ENCODE peak calls at places on chromosomes 12 and 14, in six cellular contexts. One of them, this sample, is unnamed.

GRCh38 chr12:57134949-57135348 is 6.7 kb downstream of the LRP1 start:
- DNase-seq in HCT116: no peak
- DNase-seq in left ventricle myocardium inferior: no peak
- DNase-seq in ascending aorta: no peak
- DNase-seq in mesendoderm: no peak
- DNase-seq in GM23248: peak; percentile 52
- DNase-seq in this sample: no peak

GRCh38 chr12:60191271-60191670 is 595.4 kb downstream of the SLC16A7 start:
- DNase-seq in HCT116: no peak
- DNase-seq in left ventricle myocardium inferior: no peak
- DNase-seq in ascending aorta: no peak
- DNase-seq in mesendoderm: no peak
- DNase-seq in GM23248: no peak
- DNase-seq in this sample: no peak

GRCh38 chr12:124738636-124739467 is 124.8 kb downstream of the SCARB1 start:
- DNase-seq in HCT116: no peak
- DNase-seq in left ventricle myocardium inferior: no peak
- DNase-seq in ascending aorta: no peak
- DNase-seq in mesendoderm: no peak
- DNase-seq in GM23248: no peak
- DNase-seq in this sample: no peak

GRCh38 chr12:76250256-76250655 is 98.0 kb downstream of the BBS10 start:
- DNase-seq in HCT116: no peak
- DNase-seq in left ventricle myocardium inferior: no peak
- DNase-seq in ascending aorta: no peak
- DNase-seq in mesendoderm: peak; percentile 45
- DNase-seq in GM23248: peak; percentile 64
- DNase-seq in this sample: no peak

GRCh38 chr12:124767075-124767821 is 96.4 kb downstream of the SCARB1 start:
- DNase-seq in HCT116: no peak
- DNase-seq in left ventricle myocardium inferior: peak; percentile 85
- DNase-seq in ascending aorta: no peak
- DNase-seq in mesendoderm: peak; percentile 72
- DNase-seq in GM23248: peak; percentile 66
- DNase-seq in this sample: peak; percentile 87

GRCh38 chr12:100987552-100988277 is 193.1 kb downstream of the ANO4 start:
- DNase-seq in HCT116: peak; percentile 19
- DNase-seq in left ventricle myocardium inferior: no peak
- DNase-seq in ascending aorta: no peak
- DNase-seq in mesendoderm: peak; percentile 91
- DNase-seq in GM23248: peak; percentile 93
- DNase-seq in this sample: peak; percentile 40

GRCh38 chr12:115570271-115570777 is 707.2 kb downstream of the MED13L start:
- DNase-seq in HCT116: no peak
- DNase-seq in left ventricle myocardium inferior: no peak
- DNase-seq in ascending aorta: no peak
- DNase-seq in mesendoderm: no peak
- DNase-seq in GM23248: no peak
- DNase-seq in this sample: no peak

GRCh38 chr14:32075636-32076277 is 1.3 kb upstream of the ARHGAP5 start:
- DNase-seq in HCT116: no peak
- DNase-seq in left ventricle myocardium inferior: peak; percentile 53
- DNase-seq in ascending aorta: peak; percentile 14
- DNase-seq in mesendoderm: peak; percentile 29
- DNase-seq in GM23248: peak; percentile 87
- DNase-seq in this sample: peak; percentile 51

GRCh38 chr14:34981743-34982420 is 910 bp upstream of the SRP54 start:
- DNase-seq in HCT116: peak; percentile 26
- DNase-seq in left ventricle myocardium inferior: no peak
- DNase-seq in ascending aorta: no peak
- DNase-seq in mesendoderm: peak; percentile 74
- DNase-seq in GM23248: peak; percentile 73
- DNase-seq in this sample: peak; percentile 32

GRCh38 chr12:101698782-101699347 is 1.4 kb downstream of the CHPT1 start:
- DNase-seq in HCT116: no peak
- DNase-seq in left ventricle myocardium inferior: no peak
- DNase-seq in ascending aorta: no peak
- DNase-seq in mesendoderm: peak; percentile 18
- DNase-seq in GM23248: peak; percentile 39
- DNase-seq in this sample: no peak

GRCh38 chr14:100445436-100446088 is 122.4 kb downstream of the SLC25A47 start:
- DNase-seq in HCT116: no peak
- DNase-seq in left ventricle myocardium inferior: no peak
- DNase-seq in ascending aorta: no peak
- DNase-seq in mesendoderm: no peak
- DNase-seq in GM23248: peak; percentile 33
- DNase-seq in this sample: no peak

GRCh38 chr12:94149781-94150482 is 1.6 kb downstream of the PLXNC1 start:
- DNase-seq in HCT116: no peak
- DNase-seq in left ventricle myocardium inferior: peak; percentile 34
- DNase-seq in ascending aorta: no peak
- DNase-seq in mesendoderm: peak; percentile 72
- DNase-seq in GM23248: peak; percentile 41
- DNase-seq in this sample: peak; percentile 65

GRCh38 chr12:48960834-48961233 is 3.5 kb upstream of the ARF3 start:
- DNase-seq in HCT116: no peak
- DNase-seq in left ventricle myocardium inferior: no peak
- DNase-seq in ascending aorta: no peak
- DNase-seq in mesendoderm: no peak
- DNase-seq in GM23248: no peak
- DNase-seq in this sample: no peak

GRCh38 chr12:17076335-17076734 is 470.4 kb upstream of the LMO3 start:
- DNase-seq in HCT116: no peak
- DNase-seq in left ventricle myocardium inferior: no peak
- DNase-seq in ascending aorta: no peak
- DNase-seq in mesendoderm: peak; percentile 42
- DNase-seq in GM23248: no peak
- DNase-seq in this sample: peak; percentile 42

GRCh38 chr12:109998241-109998903 is 858 bp upstream of the ANKRD13A start:
- DNase-seq in HCT116: no peak
- DNase-seq in left ventricle myocardium inferior: no peak
- DNase-seq in ascending aorta: no peak
- DNase-seq in mesendoderm: no peak
- DNase-seq in GM23248: peak; percentile 54
- DNase-seq in this sample: no peak

GRCh38 chr12:93990832-93991748 is 157.3 kb upstream of the PLXNC1 start:
- DNase-seq in HCT116: no peak
- DNase-seq in left ventricle myocardium inferior: peak; percentile 39
- DNase-seq in ascending aorta: no peak
- DNase-seq in mesendoderm: peak; percentile 92
- DNase-seq in GM23248: peak; percentile 86
- DNase-seq in this sample: peak; percentile 59

GRCh38 chr12:108196921-108197320 is 67.8 kb downstream of the WSCD2 start:
- DNase-seq in HCT116: no peak
- DNase-seq in left ventricle myocardium inferior: no peak
- DNase-seq in ascending aorta: no peak
- DNase-seq in mesendoderm: no peak
- DNase-seq in GM23248: no peak
- DNase-seq in this sample: no peak

GRCh38 chr14:89719371-89720075 is 235.0 kb downstream of the EFCAB11 start:
- DNase-seq in HCT116: no peak
- DNase-seq in left ventricle myocardium inferior: no peak
- DNase-seq in ascending aorta: no peak
- DNase-seq in mesendoderm: no peak
- DNase-seq in GM23248: no peak
- DNase-seq in this sample: no peak

GRCh38 chr12:94098466-94098865 is 49.9 kb upstream of the PLXNC1 start:
- DNase-seq in HCT116: no peak
- DNase-seq in left ventricle myocardium inferior: no peak
- DNase-seq in ascending aorta: no peak
- DNase-seq in mesendoderm: peak; percentile 93
- DNase-seq in GM23248: peak; percentile 82
- DNase-seq in this sample: no peak

GRCh38 chr14:103065861-103066260 is 8.5 kb upstream of the CDC42BPB start:
- DNase-seq in HCT116: no peak
- DNase-seq in left ventricle myocardium inferior: no peak
- DNase-seq in ascending aorta: no peak
- DNase-seq in mesendoderm: no peak
- DNase-seq in GM23248: no peak
- DNase-seq in this sample: no peak

GRCh38 chr14:91835920-91836843 is 31.2 kb downstream of the TC2N start:
- DNase-seq in HCT116: peak; percentile 56
- DNase-seq in left ventricle myocardium inferior: peak; percentile 62
- DNase-seq in ascending aorta: peak; percentile 39
- DNase-seq in mesendoderm: peak; percentile 93
- DNase-seq in GM23248: peak; percentile 20
- DNase-seq in this sample: peak; percentile 92

GRCh38 chr14:105075364-105076295 is 10.4 kb upstream of the GPR132 start:
- DNase-seq in HCT116: no peak
- DNase-seq in left ventricle myocardium inferior: peak; percentile 68
- DNase-seq in ascending aorta: no peak
- DNase-seq in mesendoderm: peak; percentile 70
- DNase-seq in GM23248: peak; percentile 42
- DNase-seq in this sample: no peak

DNA sequence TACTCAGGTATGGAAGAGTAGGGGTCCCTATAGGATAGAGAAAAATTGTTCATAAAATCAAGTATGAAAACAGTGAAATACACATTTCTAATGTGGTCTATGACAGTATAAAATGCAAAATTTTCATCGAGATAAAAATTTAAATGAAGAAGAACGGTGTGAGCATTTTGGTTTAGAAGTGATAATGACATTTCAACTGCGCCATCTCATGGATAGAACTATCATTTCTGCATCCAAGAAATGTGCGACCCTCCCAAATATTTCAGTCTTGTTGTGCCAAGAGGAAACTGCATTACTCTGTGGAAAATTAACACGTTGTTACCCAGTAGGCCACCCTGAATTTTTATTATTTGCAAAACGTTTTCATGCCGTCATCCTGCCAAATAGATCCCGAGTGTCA is 108.8 kb downstream of the CRACR2A start:
- DNase-seq in HCT116: no peak
- DNase-seq in left ventricle myocardium inferior: no peak
- DNase-seq in ascending aorta: no peak
- DNase-seq in mesendoderm: no peak
- DNase-seq in GM23248: no peak
- DNase-seq in this sample: no peak
- H3K4me3 ChIP-seq in HCT116: no peak overlapping the region
- H3K4me3 ChIP-seq in left ventricle myocardium inferior: no peak overlapping the region
- H3K4me3 ChIP-seq in ascending aorta: no peak overlapping the region
- H3K4me3 ChIP-seq in mesendoderm: no peak overlapping the region
- H3K4me3 ChIP-seq in GM23248: no peak overlapping the region
- H3K4me3 ChIP-seq in this sample: no peak overlapping the region

DNA sequence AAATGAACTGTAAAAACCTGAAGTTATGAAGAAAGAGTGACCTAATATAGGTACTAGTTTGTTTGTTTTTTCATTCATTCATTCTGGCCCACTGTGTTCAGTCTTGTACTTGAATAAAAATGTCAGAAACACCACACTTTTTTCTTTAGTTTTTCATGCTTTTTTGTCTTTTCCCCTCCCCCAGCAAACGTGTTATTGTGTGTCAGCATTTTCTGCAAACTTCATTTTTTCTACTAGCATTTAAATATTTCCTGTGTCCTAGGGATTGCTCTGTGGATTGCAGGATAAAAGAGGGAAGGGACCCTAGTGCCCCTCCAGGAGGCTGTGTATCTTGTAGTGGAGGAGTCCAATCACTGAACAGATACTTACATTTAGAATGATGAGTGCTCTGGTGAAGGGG is 42.2 kb downstream of the ETNK1 start:
- DNase-seq in HCT116: no peak
- DNase-seq in left ventricle myocardium inferior: no peak
- DNase-seq in ascending aorta: no peak
- DNase-seq in mesendoderm: no peak
- DNase-seq in GM23248: no peak
- DNase-seq in this sample: no peak
- H3K4me3 ChIP-seq in HCT116: no peak overlapping the region
- H3K4me3 ChIP-seq in left ventricle myocardium inferior: no peak overlapping the region
- H3K4me3 ChIP-seq in ascending aorta: no peak overlapping the region
- H3K4me3 ChIP-seq in mesendoderm: no peak overlapping the region
- H3K4me3 ChIP-seq in GM23248: no peak overlapping the region
- H3K4me3 ChIP-seq in this sample: no peak overlapping the region

DNA sequence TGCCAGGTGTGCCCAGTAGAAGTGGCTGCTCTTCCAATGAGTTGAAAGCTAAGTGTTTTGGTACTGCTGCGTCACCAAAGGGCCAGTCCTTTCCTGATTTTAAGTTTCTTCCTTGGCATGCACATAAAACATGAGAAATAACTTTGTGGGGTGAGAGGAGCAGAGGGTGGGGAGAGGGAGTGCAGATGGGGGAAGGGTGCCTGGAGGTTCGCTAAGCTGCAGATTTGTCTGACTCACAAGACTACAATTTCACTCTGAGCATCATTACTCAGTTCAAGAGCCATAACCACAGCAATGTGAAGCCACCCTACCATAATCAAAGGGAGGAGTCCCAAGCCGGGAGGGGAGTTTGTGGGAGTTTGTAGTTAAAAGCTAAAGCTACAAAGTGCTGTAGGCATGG is 136.1 kb downstream of the ANO2 start:
- DNase-seq in HCT116: peak; percentile 54
- DNase-seq in left ventricle myocardium inferior: no peak
- DNase-seq in ascending aorta: no peak
- DNase-seq in mesendoderm: no peak
- DNase-seq in GM23248: peak; percentile 70
- DNase-seq in this sample: no peak
- H3K4me3 ChIP-seq in HCT116: no peak overlapping the region
- H3K4me3 ChIP-seq in left ventricle myocardium inferior: no peak overlapping the region
- H3K4me3 ChIP-seq in ascending aorta: no peak overlapping the region
- H3K4me3 ChIP-seq in mesendoderm: no peak overlapping the region
- H3K4me3 ChIP-seq in GM23248: no peak overlapping the region
- H3K4me3 ChIP-seq in this sample: no peak overlapping the region

GRCh38 chr14:24335461-24336146 is 733 bp upstream of the ADCY4 start:
- DNase-seq in HCT116: no peak
- DNase-seq in left ventricle myocardium inferior: no peak
- DNase-seq in ascending aorta: no peak
- DNase-seq in mesendoderm: peak; percentile 49
- DNase-seq in GM23248: no peak
- DNase-seq in this sample: no peak
- H3K4me3 ChIP-seq in HCT116: no peak overlapping the region
- H3K4me3 ChIP-seq in left ventricle myocardium inferior: peak overlapping the region; percentile 78
- H3K4me3 ChIP-seq in ascending aorta: no peak overlapping the region
- H3K4me3 ChIP-seq in mesendoderm: no peak overlapping the region
- H3K4me3 ChIP-seq in GM23248: no peak overlapping the region
- H3K4me3 ChIP-seq in this sample: no peak overlapping the region

DNA sequence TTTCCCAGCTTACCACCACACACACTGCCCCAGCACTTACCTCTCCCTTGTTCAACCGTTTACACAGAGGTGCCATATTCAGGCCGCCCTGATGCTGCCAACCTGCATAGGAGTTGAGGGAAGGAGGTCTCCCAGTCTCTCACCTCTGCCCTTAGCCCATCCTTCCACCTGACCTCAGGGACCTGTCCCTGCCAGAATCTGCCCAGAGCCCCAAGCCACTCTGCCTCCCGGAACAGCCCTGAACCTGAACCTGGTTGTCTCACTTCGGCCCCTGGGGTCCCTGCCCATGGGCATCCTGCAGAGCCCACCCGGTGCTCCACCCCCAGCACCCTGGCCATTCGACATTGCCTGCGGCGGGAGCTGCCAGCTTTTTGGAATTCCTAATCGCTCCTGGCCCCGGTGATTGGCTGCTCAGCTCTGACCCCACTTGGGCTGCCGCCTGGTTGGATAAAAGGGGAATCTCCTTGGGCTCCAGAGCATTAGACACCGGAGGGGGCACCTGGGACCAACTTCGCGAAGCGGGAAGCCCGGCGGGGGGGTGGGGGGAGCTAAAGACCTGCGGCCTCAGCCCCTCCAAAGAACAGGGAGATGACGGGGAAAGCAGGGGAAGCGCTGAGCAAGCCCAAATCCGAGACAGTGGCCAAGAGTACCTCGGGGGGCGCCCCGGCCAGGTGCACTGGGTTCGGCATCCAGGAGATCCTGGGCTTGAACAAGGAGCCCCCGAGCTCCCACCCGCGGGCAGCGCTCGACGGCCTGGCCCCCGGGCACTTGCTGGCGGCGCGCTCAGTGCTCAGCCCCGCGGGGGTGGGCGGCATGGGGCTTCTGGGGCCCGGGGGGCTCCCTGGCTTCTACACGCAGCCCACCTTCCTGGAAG is at the start of gene VSX2:
- DNase-seq in HCT116: no peak
- DNase-seq in left ventricle myocardium inferior: no peak
- DNase-seq in ascending aorta: no peak
- DNase-seq in mesendoderm: peak; percentile 50
- DNase-seq in GM23248: no peak
- DNase-seq in this sample: no peak
- H3K4me3 ChIP-seq in HCT116: no peak within 1 kb of the TSS
- H3K4me3 ChIP-seq in left ventricle myocardium inferior: peak within 1 kb of the TSS; percentile 59
- H3K4me3 ChIP-seq in ascending aorta: peak within 1 kb of the TSS; percentile 52
- H3K4me3 ChIP-seq in mesendoderm: no peak within 1 kb of the TSS
- H3K4me3 ChIP-seq in GM23248: no peak within 1 kb of the TSS
- H3K4me3 ChIP-seq in this sample: peak within 1 kb of the TSS; percentile 6

This sample was measured in testis.